ENCODE peak calls at places on chromosomes 3 and 15, in four cellular contexts. One of them, this sample, is unnamed.

GRCh38 chr15:69082041-69082502 is 67.6 kb downstream of the NOX5 start:
- DNase-seq in GM12878: no peak
- DNase-seq in fibroblast of lung: peak; percentile 82
- DNase-seq in cardiac muscle cell: no peak
- DNase-seq in this sample: no peak

GRCh38 chr3:39870706-39871105 is 61.3 kb downstream of the MYRIP start:
- DNase-seq in fibroblast of lung: peak; percentile 3
- DNase-seq in cardiac muscle cell: no peak
- DNase-seq in GM12878: no peak
- DNase-seq in this sample: no peak

GRCh38 chr3:22732641-22733040 is 470.5 kb upstream of the UBE2E2 start:
- DNase-seq in cardiac muscle cell: no peak
- DNase-seq in fibroblast of lung: no peak
- DNase-seq in GM12878: no peak
- DNase-seq in this sample: no peak

GRCh38 chr15:68210821-68211655 is 5.9 kb upstream of the CALML4 start:
- DNase-seq in GM12878: no peak
- DNase-seq in fibroblast of lung: peak; percentile 20
- DNase-seq in cardiac muscle cell: peak; percentile 78
- DNase-seq in this sample: peak; percentile 60

GRCh38 chr3:15295506-15295905 is 36.9 kb downstream of the SH3BP5 start:
- DNase-seq in fibroblast of lung: peak; percentile 96
- DNase-seq in GM12878: no peak
- DNase-seq in cardiac muscle cell: no peak
- DNase-seq in this sample: no peak

GRCh38 chr15:87707076-87707475 is 549.5 kb downstream of the NTRK3 start:
- DNase-seq in GM12878: no peak
- DNase-seq in fibroblast of lung: no peak
- DNase-seq in cardiac muscle cell: no peak
- DNase-seq in this sample: no peak

GRCh38 chr15:85649372-85649771 is 145.4 kb downstream of the KLHL25 start:
- DNase-seq in fibroblast of lung: peak; percentile 79
- DNase-seq in cardiac muscle cell: peak; percentile 13
- DNase-seq in GM12878: no peak
- DNase-seq in this sample: peak; percentile 43

GRCh38 chr15:38038659-38039442 is 104.4 kb downstream of the TMCO5A start:
- DNase-seq in GM12878: no peak
- DNase-seq in cardiac muscle cell: no peak
- DNase-seq in fibroblast of lung: peak; percentile 87
- DNase-seq in this sample: no peak

GRCh38 chr3:134333522-134334181 is 40.6 kb downstream of the AMOTL2 start:
- DNase-seq in GM12878: no peak
- DNase-seq in cardiac muscle cell: peak; percentile 32
- DNase-seq in fibroblast of lung: peak; percentile 84
- DNase-seq in this sample: no peak

GRCh38 chr3:126730376-126730775 is 26.3 kb downstream of the CHCHD6 start:
- DNase-seq in cardiac muscle cell: no peak
- DNase-seq in fibroblast of lung: no peak
- DNase-seq in GM12878: no peak
- DNase-seq in this sample: no peak

GRCh38 chr15:89442671-89443307 is 53.6 kb downstream of the RHCG start:
- DNase-seq in fibroblast of lung: no peak
- DNase-seq in cardiac muscle cell: peak; percentile 73
- DNase-seq in GM12878: no peak
- DNase-seq in this sample: peak; percentile 36

GRCh38 chr15:101534376-101534970 is 45.0 kb upstream of the PCSK6 start:
- DNase-seq in fibroblast of lung: no peak
- DNase-seq in GM12878: no peak
- DNase-seq in cardiac muscle cell: no peak
- DNase-seq in this sample: no peak

GRCh38 chr3:75737831-75738493 is 47.4 kb downstream of the ZNF717 start:
- DNase-seq in GM12878: no peak
- DNase-seq in fibroblast of lung: peak; percentile 19
- DNase-seq in cardiac muscle cell: no peak
- DNase-seq in this sample: peak; percentile 1

GRCh38 chr15:36755341-36755740 is 175.9 kb downstream of the CDIN1 start:
- DNase-seq in fibroblast of lung: no peak
- DNase-seq in cardiac muscle cell: no peak
- DNase-seq in GM12878: no peak
- DNase-seq in this sample: no peak

GRCh38 chr3:16300881-16301359 is 35.9 kb downstream of the OXNAD1 start:
- DNase-seq in cardiac muscle cell: no peak
- DNase-seq in fibroblast of lung: no peak
- DNase-seq in GM12878: peak; percentile 48
- DNase-seq in this sample: peak; percentile 22

GRCh38 chr3:168049366-168049974 is 46.3 kb downstream of the GOLIM4 start:
- DNase-seq in fibroblast of lung: peak; percentile 79
- DNase-seq in GM12878: no peak
- DNase-seq in cardiac muscle cell: no peak
- DNase-seq in this sample: no peak

GRCh38 chr3:66413151-66413751 is 87.6 kb downstream of the LRIG1 start:
- DNase-seq in GM12878: no peak
- DNase-seq in fibroblast of lung: peak; percentile 98
- DNase-seq in cardiac muscle cell: no peak
- DNase-seq in this sample: no peak

GRCh38 chr3:196782496-196782895 is 42.8 kb downstream of the PAK2 start:
- DNase-seq in cardiac muscle cell: no peak
- DNase-seq in fibroblast of lung: no peak
- DNase-seq in GM12878: no peak
- DNase-seq in this sample: no peak

GRCh38 chr15:90214553-90215205 is 13.5 kb downstream of the SEMA4B start:
- DNase-seq in cardiac muscle cell: no peak
- DNase-seq in fibroblast of lung: no peak
- DNase-seq in GM12878: no peak
- DNase-seq in this sample: no peak

GRCh38 chr3:173614528-173614927 is 217.0 kb downstream of the NLGN1 start:
- DNase-seq in GM12878: no peak
- DNase-seq in fibroblast of lung: no peak
- DNase-seq in cardiac muscle cell: no peak
- DNase-seq in this sample: no peak

GRCh38 chr15:83323296-83323711 is 38.8 kb upstream of the BNC1 start:
- DNase-seq in cardiac muscle cell: no peak
- DNase-seq in fibroblast of lung: peak; percentile 94
- DNase-seq in GM12878: no peak
- DNase-seq in this sample: no peak

GRCh38 chr15:63211549-63211948 is 22.1 kb downstream of the RAB8B start:
- DNase-seq in GM12878: no peak
- DNase-seq in cardiac muscle cell: no peak
- DNase-seq in fibroblast of lung: no peak
- DNase-seq in this sample: no peak

GRCh38 chr15:24678485-24678884 is 2.9 kb downstream of the NPAP1 start:
- DNase-seq in cardiac muscle cell: no peak
- DNase-seq in fibroblast of lung: no peak
- DNase-seq in GM12878: no peak
- DNase-seq in this sample: no peak

GRCh38 chr15:24675332-24676144 is at the start of gene NPAP1:
- DNase-seq in fibroblast of lung: no peak
- DNase-seq in cardiac muscle cell: no peak
- DNase-seq in GM12878: no peak
- DNase-seq in this sample: no peak

DNA sequence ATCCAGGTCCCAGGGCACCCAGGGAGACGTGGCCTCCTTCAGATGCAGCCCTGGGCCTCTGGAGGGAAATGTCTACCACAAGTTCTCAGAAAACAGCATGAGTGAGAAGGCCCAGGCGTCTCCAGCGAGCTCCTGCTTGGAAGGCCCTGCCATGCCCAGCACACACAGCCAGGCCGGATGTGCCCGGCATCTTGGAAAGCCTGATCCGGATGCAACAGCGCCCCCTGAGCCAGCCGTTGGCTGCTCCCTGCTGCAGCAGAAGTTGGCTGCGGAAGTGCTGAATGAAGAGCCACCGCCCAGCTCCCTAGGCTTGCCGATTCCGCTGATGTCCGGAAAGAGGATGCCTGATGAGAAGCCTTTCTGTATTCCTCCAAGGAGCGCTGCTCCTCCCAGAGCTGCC is 856 bp downstream of the NPAP1 start:
- DNase-seq in fibroblast of lung: no peak
- DNase-seq in cardiac muscle cell: no peak
- DNase-seq in GM12878: no peak
- DNase-seq in this sample: no peak
- TF ChIP-seq CTCF in fibroblast of lung: no peak
- TF ChIP-seq CTCF in cardiac muscle cell: no peak
- TF ChIP-seq CTCF in GM12878: no peak
- TF ChIP-seq CTCF in this sample: no peak

DNA sequence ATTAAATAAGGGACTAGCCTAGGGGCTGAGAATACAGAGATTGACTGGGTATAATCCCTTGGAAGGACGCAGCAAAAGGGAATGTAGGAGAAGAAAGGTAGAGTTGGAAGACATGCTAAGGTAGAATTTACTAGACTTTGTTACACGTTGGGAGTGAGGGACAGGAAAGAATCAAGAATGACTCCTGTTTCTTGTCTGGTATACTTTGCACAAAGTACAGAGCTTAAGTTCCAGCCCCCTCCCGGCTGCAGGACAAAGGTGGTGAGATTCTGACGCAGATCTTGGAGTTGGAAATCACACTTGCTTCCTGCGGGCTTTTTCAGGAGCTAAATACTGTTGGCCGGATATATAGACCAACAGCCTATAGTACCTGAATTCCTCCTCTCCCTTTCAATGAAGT is 895 bp downstream of the HYKK start:
- DNase-seq in fibroblast of lung: no peak
- DNase-seq in GM12878: no peak
- DNase-seq in cardiac muscle cell: no peak
- DNase-seq in this sample: no peak
- H3K4me3 ChIP-seq in fibroblast of lung: peak overlapping the region; percentile 83
- H3K4me3 ChIP-seq in GM12878: peak overlapping the region; percentile 75
- H3K4me3 ChIP-seq in cardiac muscle cell: peak overlapping the region; percentile 57
- H3K4me3 ChIP-seq in this sample: peak overlapping the region; percentile 91

GRCh38 chr15:64400583-64400982 is 12.9 kb downstream of the TRIP4 start:
- DNase-seq in cardiac muscle cell: no peak
- DNase-seq in fibroblast of lung: no peak
- DNase-seq in GM12878: no peak
- DNase-seq in this sample: no peak

GRCh38 chr15:64398575-64398974 is 10.9 kb downstream of the TRIP4 start:
- DNase-seq in fibroblast of lung: peak; percentile 53
- DNase-seq in cardiac muscle cell: no peak
- DNase-seq in GM12878: no peak
- DNase-seq in this sample: no peak

DNA sequence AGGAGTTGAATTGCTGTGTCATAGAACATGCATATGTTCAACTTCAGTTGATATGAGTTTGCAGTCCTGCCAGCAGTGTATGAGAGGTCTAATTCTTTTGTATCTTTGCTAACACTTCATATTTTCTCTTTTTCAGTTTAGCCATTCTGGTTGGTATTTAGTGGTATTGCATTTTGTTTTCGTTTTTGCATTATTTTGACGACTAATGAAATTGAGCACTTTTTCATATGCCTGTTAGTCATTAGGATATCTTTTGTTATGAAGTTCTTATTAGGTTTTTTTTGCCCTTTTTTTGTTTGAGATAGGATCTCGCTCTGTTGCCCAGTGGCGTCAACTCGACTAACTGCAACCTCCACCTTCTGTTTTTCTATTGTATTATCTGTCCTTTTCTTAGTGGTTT is 9.2 kb downstream of the TRIP4 start:
- DNase-seq in cardiac muscle cell: no peak
- DNase-seq in fibroblast of lung: no peak
- DNase-seq in GM12878: no peak
- DNase-seq in this sample: no peak
- H3K36me3 ChIP-seq in cardiac muscle cell: peaks cover 53% of the 10 kb centered on the region
- H3K36me3 ChIP-seq in fibroblast of lung: peaks cover 6% of the 10 kb centered on the region
- H3K36me3 ChIP-seq in GM12878: peaks cover 15% of the 10 kb centered on the region
- H3K36me3 ChIP-seq in this sample: peaks cover 9% of the 10 kb centered on the region

GRCh38 chr15:70633394-70633793 is 130.0 kb downstream of the UACA start:
- DNase-seq in cardiac muscle cell: peak; percentile 59
- DNase-seq in GM12878: no peak
- DNase-seq in fibroblast of lung: peak; percentile 31
- DNase-seq in this sample: no peak

GRCh38 chr15:70632981-70633380 is 130.4 kb downstream of the UACA start:
- DNase-seq in cardiac muscle cell: no peak
- DNase-seq in GM12878: no peak
- DNase-seq in fibroblast of lung: peak; percentile 25
- DNase-seq in this sample: no peak

GRCh38 chr15:70632079-70632850 is 131.1 kb downstream of the UACA start:
- DNase-seq in cardiac muscle cell: no peak
- DNase-seq in GM12878: no peak
- DNase-seq in fibroblast of lung: peak; percentile 65
- DNase-seq in this sample: no peak

GRCh38 chr15:70635895-70636294 is 127.5 kb downstream of the UACA start:
- DNase-seq in GM12878: no peak
- DNase-seq in cardiac muscle cell: no peak
- DNase-seq in fibroblast of lung: no peak
- DNase-seq in this sample: no peak

GRCh38 chr15:70636540-70637165 is 126.7 kb downstream of the UACA start:
- DNase-seq in cardiac muscle cell: peak; percentile 14
- DNase-seq in fibroblast of lung: peak; percentile 28
- DNase-seq in GM12878: no peak
- DNase-seq in this sample: no peak
- TF ChIP-seq CTCF in cardiac muscle cell: peak; percentile 52
- TF ChIP-seq CTCF in fibroblast of lung: peak; percentile 37
- TF ChIP-seq CTCF in GM12878: peak; percentile 14
- TF ChIP-seq CTCF in this sample: peak; percentile 15

This sample was measured in GM06990.